ENCODE peak calls at places on chromosome 5, in five cellular contexts. F is tibial artery, G is heart left ventricle, D is testis, L is sigmoid colon. J is an unnamed sample.

GRCh38 chr5:151093476-151093889 is 12.6 kb upstream of the TNIP1 start:
- DNase-seq in F (peak; percentile 78), G (no peak), D (no peak), L (peak; percentile 81), J (no peak)

GRCh38 chr5:104540448-104540847 is 977.9 kb upstream of the NUDT12 start:
- DNase-seq in F (no peak), G (no peak), D (peak; percentile 51), L (no peak), J (no peak)

GRCh38 chr5:16864566-16864965 is 71.5 kb downstream of the MYO10 start:
- DNase-seq in F (no peak), G (no peak), D (no peak), L (no peak), J (no peak)

GRCh38 chr5:75681125-75681830 is 36.0 kb downstream of the POC5 start:
- DNase-seq in F (no peak), G (no peak), D (no peak), L (no peak), J (no peak)

GRCh38 chr5:149782018-149782899 is 52.1 kb downstream of the PPARGC1B start:
- DNase-seq in F (no peak), G (peak; percentile 74), D (no peak), L (no peak), J (no peak)

GRCh38 chr5:64532657-64533056 is 26.8 kb downstream of the RGS7BP start:
- DNase-seq in F (no peak), G (no peak), D (no peak), L (no peak), J (no peak)

GRCh38 chr5:143141652-143142051 is 261.8 kb downstream of the NR3C1 start:
- DNase-seq in F (peak; percentile 39), G (no peak), D (no peak), L (no peak), J (no peak)

GRCh38 chr5:110064593-110065268 is 375.0 kb downstream of the MAN2A1 start:
- DNase-seq in F (no peak), G (no peak), D (no peak), L (no peak), J (no peak)

GRCh38 chr5:112146323-112146848 is 272.7 kb downstream of the EPB41L4A start:
- DNase-seq in F (peak; percentile 53), G (no peak), D (no peak), L (peak; percentile 78), J (no peak)

GRCh38 chr5:68343421-68343826 is 127.9 kb downstream of the PIK3R1 start:
- DNase-seq in F (peak; percentile 90), G (no peak), D (peak; percentile 83), L (peak; percentile 76), J (peak; percentile 60)

GRCh38 chr5:157744055-157745011 is 821 bp downstream of the LSM11 start:
- DNase-seq in F (no peak), G (peak; percentile 72), D (no peak), L (no peak), J (no peak)

GRCh38 chr5:157743163-157744054 is at the start of gene LSM11:
- DNase-seq in F (peak; percentile 85), G (peak; percentile 94), D (peak; percentile 94), L (peak; percentile 93), J (peak; percentile 90)

GRCh38 chr5:157739388-157740045 is 4.0 kb upstream of the LSM11 start:
- DNase-seq in F (no peak), G (no peak), D (no peak), L (no peak), J (no peak)

GRCh38 chr5:157735991-157736390 is 4.8 kb downstream of the THG1L start:
- DNase-seq in F (no peak), G (no peak), D (no peak), L (no peak), J (no peak)

DNA sequence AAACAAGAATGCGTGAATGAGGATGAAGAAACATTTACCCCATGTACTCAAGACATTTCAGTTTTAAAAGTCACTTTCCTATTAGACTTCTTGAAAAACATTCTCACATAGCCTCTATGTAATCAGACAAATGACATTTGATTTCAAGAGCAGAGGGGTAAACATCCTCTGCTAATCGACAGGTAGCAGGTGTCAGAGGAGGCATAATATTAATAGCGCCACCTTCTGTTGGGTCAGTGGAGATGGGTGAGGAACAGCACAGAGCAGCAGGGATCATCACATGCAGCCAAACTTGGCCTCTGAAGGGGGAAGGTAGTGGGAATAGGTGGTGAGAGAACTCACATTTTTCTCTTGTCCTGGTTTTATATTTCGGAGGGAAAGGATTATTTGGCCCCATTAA is 3.3 kb upstream of the LSM11 start:
- DNase-seq in F (no peak), G (no peak), D (no peak), L (no peak), J (no peak)
- TF ChIP-seq CTCF in F (no peak), G (peak; percentile 39), D (peak; percentile 16), L (peak; percentile 25), J (no peak)

GRCh38 chr5:10635861-10636350 is 72.0 kb downstream of the ANKRD33B start:
- DNase-seq in F (no peak), G (no peak), D (no peak), L (no peak), J (no peak)
- H3K4me1 ChIP-seq in F (no peaks in the 10 kb centered on the region), G (peaks cover 4% of the 10 kb centered on the region), D (no peaks in the 10 kb centered on the region), L (no peaks in the 10 kb centered on the region), J (no peaks in the 10 kb centered on the region)

DNA sequence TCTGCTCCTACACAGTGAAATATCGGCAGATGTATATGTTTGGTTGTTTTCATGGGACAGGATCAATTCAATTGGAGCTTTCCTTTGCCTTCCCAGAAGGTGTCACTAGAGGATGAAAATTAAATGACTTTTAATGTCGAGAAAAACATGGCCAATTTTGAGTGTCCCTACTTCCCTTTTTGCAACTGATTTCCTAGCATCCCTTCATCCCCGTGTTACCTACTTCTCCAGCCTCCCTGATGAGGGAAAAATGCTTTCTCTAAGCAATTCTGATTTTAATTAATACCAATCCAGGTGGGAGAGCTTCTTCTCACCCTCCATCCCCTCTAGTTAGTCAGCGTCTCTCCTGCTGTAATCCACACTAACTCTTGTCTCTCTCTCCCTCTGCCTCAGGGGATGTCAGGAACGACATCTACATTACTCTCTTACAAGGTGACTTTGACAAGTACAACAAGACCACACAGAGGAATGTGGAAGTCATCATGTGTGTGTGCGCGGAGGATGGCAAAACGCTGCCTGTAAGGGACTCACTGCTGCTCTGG is 64.9 kb downstream of the DOCK2 start:
- DNase-seq in F (no peak), G (no peak), D (no peak), L (no peak), J (no peak)
- TF ChIP-seq CTCF in F (no peak), G (peak; percentile 60), D (peak; percentile 45), L (no peak), J (no peak)

DNA sequence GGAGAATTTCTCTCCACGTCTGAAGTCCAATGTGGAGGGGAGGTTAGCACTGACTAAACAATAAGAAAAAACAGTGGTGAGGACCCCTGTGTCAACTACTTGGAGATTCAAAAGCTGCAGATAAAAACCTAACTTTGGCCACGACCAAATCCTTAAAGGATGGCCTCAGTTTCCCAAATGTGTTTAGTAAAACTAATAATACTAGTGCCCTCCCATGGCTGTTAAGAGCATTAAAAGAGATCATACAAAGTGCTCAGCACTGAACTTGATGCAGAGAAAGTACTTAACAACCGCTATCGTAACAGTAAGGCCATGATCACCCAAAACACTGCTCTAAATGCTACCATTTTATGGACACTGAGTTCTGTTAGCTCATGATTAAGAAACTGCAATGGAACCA is 288.4 kb downstream of the EBF1 start:
- DNase-seq in F (no peak), G (no peak), D (no peak), L (no peak), J (no peak)
- H3K4me1 ChIP-seq in F (peaks cover 33% of the 10 kb centered on the region), G (peaks cover 29% of the 10 kb centered on the region), D (no peaks in the 10 kb centered on the region), L (no peaks in the 10 kb centered on the region), J (no peaks in the 10 kb centered on the region)

DNA sequence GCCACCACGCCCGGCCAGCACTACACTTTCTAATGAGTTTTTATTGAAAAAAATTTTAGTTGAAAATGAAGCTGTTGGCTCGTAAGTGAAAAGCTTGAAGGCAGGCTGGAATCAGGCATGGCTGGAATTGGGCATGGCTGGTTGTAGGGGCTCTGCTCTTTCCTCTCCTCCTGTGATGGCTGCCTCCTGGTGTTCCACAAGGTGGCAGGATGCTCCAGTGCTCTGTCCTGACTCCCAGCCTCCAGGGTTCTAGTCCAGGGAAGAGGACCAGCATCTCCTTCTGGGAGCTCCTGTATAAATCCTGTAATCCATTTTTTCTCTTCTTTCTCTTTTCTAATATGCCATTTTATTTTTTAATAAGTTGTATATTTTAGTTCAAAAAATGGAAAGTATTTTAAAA is 57.2 kb upstream of the DHFR start:
- DNase-seq in F (no peak), G (no peak), D (peak; percentile 43), L (no peak), J (no peak)
- TF ChIP-seq CTCF in F (no peak), G (peak; percentile 41), D (no peak), L (peak; percentile 16), J (no peak)

GRCh38 chr5:83323557-83323956 is 148.0 kb upstream of the VCAN start:
- DNase-seq in F (no peak), G (no peak), D (no peak), L (no peak), J (no peak)

GRCh38 chr5:83322273-83322924 is 149.1 kb upstream of the VCAN start:
- DNase-seq in F (no peak), G (no peak), D (no peak), L (no peak), J (no peak)

DNA sequence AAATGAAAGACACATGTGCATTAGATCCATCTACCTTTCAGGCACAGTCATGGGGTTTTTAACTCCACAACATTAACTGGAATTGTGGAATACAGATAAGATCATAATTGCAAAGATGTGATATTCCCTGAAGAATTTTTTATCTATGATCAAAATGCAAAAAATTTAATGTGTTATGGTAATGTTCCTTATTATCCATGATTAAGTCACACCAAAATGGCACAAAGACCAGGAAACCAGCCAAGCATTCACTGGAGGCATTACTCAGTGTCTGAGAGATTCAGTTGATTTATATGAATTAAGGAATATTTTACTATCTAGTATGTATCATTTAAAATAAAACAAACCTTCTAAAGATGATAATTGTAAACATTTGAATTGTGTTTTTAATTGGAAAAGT is 149.9 kb upstream of the VCAN start:
- DNase-seq in F (no peak), G (no peak), D (no peak), L (no peak), J (no peak)
- H3K4me1 ChIP-seq in F (no peaks in the 10 kb centered on the region), G (no peaks in the 10 kb centered on the region), D (no peaks in the 10 kb centered on the region), L (no peaks in the 10 kb centered on the region), J (no peaks in the 10 kb centered on the region)

DNA sequence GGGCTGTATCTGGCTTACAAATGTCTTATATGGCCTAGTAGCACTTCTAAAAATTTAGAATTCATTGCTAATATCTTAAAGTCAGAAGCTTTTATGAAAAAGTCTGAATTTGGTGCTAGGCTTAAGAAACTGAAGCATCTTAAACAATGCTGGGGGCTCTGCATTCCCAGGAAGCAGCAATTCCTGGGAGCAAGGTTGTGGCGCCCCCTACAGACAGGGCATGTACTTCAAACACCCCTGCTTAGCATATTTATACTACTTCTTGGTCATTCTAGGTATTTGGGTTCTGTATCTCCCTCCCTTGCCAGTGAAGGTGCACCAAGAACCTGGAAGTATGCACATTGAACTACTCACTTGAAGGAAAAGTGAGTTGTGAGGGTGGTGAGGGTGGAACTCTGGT is 64.6 kb upstream of the GRIA1 start:
- DNase-seq in F (no peak), G (no peak), D (peak; percentile 27), L (no peak), J (no peak)
- TF ChIP-seq CTCF in F (no peak), G (no peak), D (peak; percentile 29), L (no peak), J (no peak)

GRCh38 chr5:107805819-107806218 is 135.1 kb upstream of the EFNA5 start:
- DNase-seq in F (no peak), G (no peak), D (no peak), L (no peak), J (no peak)
- H3K4me1 ChIP-seq in F (no peaks in the 10 kb centered on the region), G (no peaks in the 10 kb centered on the region), D (no peaks in the 10 kb centered on the region), L (no peaks in the 10 kb centered on the region), J (no peaks in the 10 kb centered on the region)

J was measured in thyroid gland.